ENCODE peak calls at places on chromosome 4, in six cellular contexts. O is K562, X is GM12891, B is HepG2, S is GM12878, I is H1. R is an unnamed sample.

GRCh38 chr4:55949480-55949802 is 696 bp downstream of the CEP135 start:
- DNase-seq in O (no peak), X (no peak), B (no peak), S (no peak), I (no peak), R (no peak)

GRCh38 chr4:10582059-10582686 is 102.4 kb downstream of the CLNK start:
- DNase-seq in O (peak), X (no peak), B (peak), S (no peak), I (no peak), R (no peak)

GRCh38 chr4:80204433-80204832 is 7.1 kb downstream of the PRDM8 start:
- DNase-seq in O (no peak), X (no peak), B (no peak), S (no peak), I (no peak), R (no peak)

GRCh38 chr4:26088433-26088928 is 174.5 kb downstream of the SMIM20 start:
- DNase-seq in O (no peak), X (no peak), B (no peak), S (peak), I (no peak), R (no peak)

GRCh38 chr4:151462554-151462953 is 53.6 kb downstream of the FHIP1A start:
- DNase-seq in O (no peak), X (no peak), B (no peak), S (no peak), I (no peak), R (no peak)

GRCh38 chr4:84681488-84682274 is 98.8 kb downstream of the CDS1 start:
- DNase-seq in O (no peak), X (no peak), B (peak), S (no peak), I (no peak), R (no peak)

GRCh38 chr4:174749091-174749490 is 80.0 kb downstream of the GLRA3 start:
- DNase-seq in O (no peak), X (no peak), B (no peak), S (no peak), I (no peak), R (no peak)

GRCh38 chr4:24056258-24056657 is 166.4 kb upstream of the PPARGC1A start:
- DNase-seq in O (no peak), X (no peak), B (no peak), S (no peak), I (no peak), R (no peak)

GRCh38 chr4:125389713-125390112 is 75.0 kb downstream of the FAT4 start:
- DNase-seq in O (no peak), X (no peak), B (no peak), S (no peak), I (no peak), R (no peak)

GRCh38 chr4:38294238-38294637 is 334.0 kb downstream of the PTTG2 start:
- DNase-seq in O (no peak), X (no peak), B (no peak), S (no peak), I (no peak), R (no peak)

GRCh38 chr4:53019485-53020382 is 157.6 kb downstream of the RASL11B start:
- DNase-seq in O (peak), X (no peak), B (peak), S (no peak), I (no peak), R (no peak)

GRCh38 chr4:140523370-140523856 is 555 bp upstream of the ELMOD2 start:
- DNase-seq in O (no peak), X (no peak), B (no peak), S (no peak), I (no peak), R (no peak)

GRCh38 chr4:28010543-28011235 is 1150.0 kb downstream of the STIM2 start:
- DNase-seq in O (no peak), X (no peak), B (no peak), S (no peak), I (no peak), R (no peak)

GRCh38 chr4:112752510-112752909 is 115.6 kb downstream of the LARP7 start:
- DNase-seq in O (no peak), X (no peak), B (no peak), S (no peak), I (no peak), R (no peak)

GRCh38 chr4:20194079-20195013 is 57.4 kb upstream of the SLIT2 start:
- DNase-seq in O (no peak), X (no peak), B (no peak), S (no peak), I (no peak), R (no peak)

GRCh38 chr4:99669084-99669483 is 11.5 kb upstream of the C4orf54 start:
- DNase-seq in O (no peak), X (no peak), B (no peak), S (no peak), I (no peak), R (no peak)

GRCh38 chr4:13484749-13485345 is 707 bp upstream of the RAB28 start:
- DNase-seq in O (no peak), X (no peak), B (peak), S (no peak), I (no peak), R (no peak)

GRCh38 chr4:22895482-22895881 is 202.7 kb downstream of the GBA3 start:
- DNase-seq in O (no peak), X (no peak), B (peak), S (no peak), I (no peak), R (no peak)

GRCh38 chr4:1683903-1684755 is at the start of gene FAM53A:
- DNase-seq in O (peak), X (peak), B (peak), S (peak), I (peak), R (peak)
- TF ChIP-seq POLR2A in O (peak), X (no peak), B (peak), S (peak), I (no peak), R (peak)

DNA sequence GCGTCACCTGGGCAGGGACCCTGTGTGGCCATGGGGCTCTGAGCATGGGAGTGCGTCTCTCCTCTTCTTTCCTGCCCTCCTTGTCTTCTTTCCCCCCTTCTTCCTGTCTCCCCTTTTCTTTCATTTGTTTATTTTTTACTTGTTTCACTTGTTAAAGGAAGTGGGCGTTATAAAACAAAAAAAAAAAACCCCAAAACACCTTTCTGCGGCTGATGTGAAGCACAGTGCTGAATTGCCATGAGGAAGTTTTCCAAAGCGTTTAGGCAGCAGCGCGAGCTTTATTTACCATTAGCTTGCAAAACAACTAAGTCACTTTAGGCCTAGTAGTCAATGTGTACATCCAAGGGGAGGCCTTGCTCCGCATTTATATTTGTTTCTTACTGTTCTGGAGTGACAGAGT is 57.0 kb downstream of the NOP14 start:
- DNase-seq in O (no peak), X (no peak), B (no peak), S (no peak), I (no peak), R (no peak)
- TF ChIP-seq POLR2AphosphoS5 in O (no peak), X (no peak), B (no peak), S (no peak), I (no peak), R (no peak)

GRCh38 chr4:138310991-138311390 is 68.8 kb upstream of the SLC7A11 start:
- DNase-seq in O (no peak), X (no peak), B (no peak), S (no peak), I (no peak), R (no peak)
- TF ChIP-seq TAF1 in O (no peak), X (no peak), B (no peak), S (no peak), I (no peak), R (no peak)

GRCh38 chr4:109811707-109812106 is 3.9 kb upstream of the GAR1 start:
- DNase-seq in O (no peak), X (no peak), B (no peak), S (no peak), I (no peak), R (no peak)
- TF ChIP-seq POLR2A in O (no peak), X (no peak), B (no peak), S (no peak), I (no peak), R (no peak)